ENCODE peak calls at places on chromosome 22, in eight cellular contexts. A is colonic mucosa, Z is breast epithelium, U is right lobe of liver, F is K562, N is cardiac muscle cell, S is PC-9, R is suprapubic skin. J is an unnamed sample. For H3K27me3, the result is how much of the 10 kb centered on the place peaks cover.

GRCh38 chr22:32737811-32738210 is 63.7 kb upstream of the TIMP3 start:
- DNase-seq in A (no peak), Z (no peak), U (no peak), F (no peak), N (no peak), S (no peak), R (no peak), J (no peak)

GRCh38 chr22:30335236-30335635 is 8.5 kb upstream of the TBC1D10A start:
- DNase-seq in A (no peak), Z (no peak), U (no peak), F (no peak), N (no peak), S (no peak), R (no peak), J (no peak)

GRCh38 chr22:30250039-30250565 is 3.5 kb upstream of the LIF start:
- DNase-seq in A (no peak), Z (no peak), U (no peak), F (no peak), N (no peak), S (no peak), R (no peak), J (no peak)

GRCh38 chr22:43624144-43624998 is 187.7 kb downstream of the EFCAB6 start:
- DNase-seq in A (no peak), Z (no peak), U (no peak), F (no peak), N (no peak), S (peak), R (no peak), J (no peak)

GRCh38 chr22:48369789-48370507 is 1457.7 kb downstream of the BRD1 start:
- DNase-seq in A (peak), Z (no peak), U (peak), F (no peak), N (no peak), S (no peak), R (peak), J (peak)

GRCh38 chr22:47627561-47628253 is 865.3 kb downstream of the TBC1D22A start:
- DNase-seq in A (no peak), Z (no peak), U (no peak), F (no peak), N (no peak), S (peak), R (no peak), J (no peak)

GRCh38 chr22:49011769-49012598 is 815.7 kb downstream of the BRD1 start:
- DNase-seq in A (peak), Z (no peak), U (no peak), F (no peak), N (no peak), S (no peak), R (peak), J (no peak)

GRCh38 chr22:33656808-33657628 is 263.3 kb downstream of the LARGE1 start:
- DNase-seq in A (no peak), Z (no peak), U (no peak), F (no peak), N (no peak), S (no peak), R (no peak), J (no peak)

GRCh38 chr22:30717331-30717921 is 22.8 kb downstream of the OSBP2 start:
- DNase-seq in A (no peak), Z (no peak), U (no peak), F (no peak), N (no peak), S (peak), R (no peak), J (no peak)

GRCh38 chr22:40728731-40729189 is 49.5 kb downstream of the MCHR1 start:
- DNase-seq in A (no peak), Z (no peak), U (no peak), F (no peak), N (peak), S (no peak), R (no peak), J (peak)

GRCh38 chr22:39090426-39091064 is 6.5 kb upstream of the APOBEC3H start:
- DNase-seq in A (no peak), Z (peak), U (no peak), F (no peak), N (no peak), S (peak), R (no peak), J (no peak)

GRCh38 chr22:42330953-42331525 is 60.6 kb upstream of the TCF20 start:
- DNase-seq in A (peak), Z (no peak), U (no peak), F (no peak), N (no peak), S (no peak), R (no peak), J (no peak)

GRCh38 chr22:29480512-29481264 is 670 bp downstream of the NEFH start:
- DNase-seq in A (no peak), Z (no peak), U (peak), F (peak), N (peak), S (peak), R (no peak), J (no peak)

GRCh38 chr22:34019190-34019845 is 99.0 kb upstream of the LARGE1 start:
- DNase-seq in A (no peak), Z (no peak), U (peak), F (no peak), N (no peak), S (no peak), R (no peak), J (no peak)

GRCh38 chr22:29702931-29703594 is 16.7 kb upstream of the CABP7 start:
- DNase-seq in A (no peak), Z (no peak), U (no peak), F (no peak), N (no peak), S (no peak), R (no peak), J (no peak)

GRCh38 chr22:46915978-46916730 is 153.7 kb downstream of the TBC1D22A start:
- DNase-seq in A (peak), Z (no peak), U (no peak), F (no peak), N (no peak), S (no peak), R (peak), J (no peak)

GRCh38 chr22:28702891-28703290 is 23.3 kb upstream of the TTC28 start:
- DNase-seq in A (no peak), Z (no peak), U (no peak), F (no peak), N (no peak), S (no peak), R (no peak), J (no peak)

GRCh38 chr22:46935506-46936377 is 173.3 kb downstream of the TBC1D22A start:
- DNase-seq in A (peak), Z (no peak), U (peak), F (peak), N (no peak), S (no peak), R (peak), J (peak)

GRCh38 chr22:22025320-22026156 is 43.0 kb upstream of the TOP3B start:
- DNase-seq in A (no peak), Z (no peak), U (no peak), F (peak), N (no peak), S (no peak), R (no peak), J (no peak)

GRCh38 chr22:46637711-46638600 is 17.8 kb downstream of the GRAMD4 start:
- DNase-seq in A (no peak), Z (no peak), U (peak), F (no peak), N (no peak), S (no peak), R (no peak), J (no peak)

GRCh38 chr22:35604671-35605457 is 12.3 kb downstream of the MB start:
- DNase-seq in A (no peak), Z (no peak), U (peak), F (peak), N (no peak), S (peak), R (no peak), J (no peak)

GRCh38 chr22:45515678-45516077 is 13.0 kb downstream of the FBLN1 start:
- DNase-seq in A (no peak), Z (no peak), U (no peak), F (no peak), N (no peak), S (no peak), R (no peak), J (no peak)

GRCh38 chr22:45510376-45511232 is 7.9 kb downstream of the FBLN1 start:
- DNase-seq in A (no peak), Z (no peak), U (no peak), F (no peak), N (no peak), S (no peak), R (no peak), J (no peak)

GRCh38 chr22:45511847-45512261 is 9.2 kb downstream of the FBLN1 start:
- DNase-seq in A (peak), Z (peak), U (no peak), F (no peak), N (peak), S (no peak), R (no peak), J (no peak)

GRCh38 chr22:45508814-45509213 is 6.1 kb downstream of the FBLN1 start:
- DNase-seq in A (no peak), Z (no peak), U (no peak), F (no peak), N (no peak), S (no peak), R (no peak), J (no peak)

DNA sequence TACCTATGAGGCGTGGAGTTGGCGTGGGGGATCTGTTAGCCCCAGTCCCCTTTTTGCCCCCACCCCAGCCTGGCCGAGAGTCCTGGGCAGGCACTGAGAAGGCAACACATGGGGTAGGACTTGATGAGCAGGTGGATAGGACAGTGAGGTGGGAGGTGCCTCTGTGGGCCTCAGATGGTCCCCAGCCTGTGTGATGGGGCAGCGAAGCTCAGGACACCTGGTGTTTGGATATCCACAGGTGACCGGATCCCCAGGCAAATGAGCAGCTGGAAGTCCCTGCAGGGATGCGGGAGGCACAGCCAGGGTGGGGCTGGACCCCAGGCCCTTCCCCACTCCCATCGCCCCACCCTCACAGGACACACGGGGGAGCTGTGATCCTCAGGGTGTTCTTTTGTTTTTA is 9.7 kb downstream of the FBLN1 start:
- DNase-seq in A (no peak), Z (no peak), U (no peak), F (no peak), N (no peak), S (no peak), R (no peak), J (no peak)
- H3K4me3 ChIP-seq in A (no peak), Z (no peak), U (no peak), F (no peak), N (no peak), S (no peak), R (no peak), J (no peak)

GRCh38 chr22:37931893-37932389 is 21.5 kb downstream of the C22orf23 start:
- DNase-seq in A (no peak), Z (no peak), U (no peak), F (no peak), N (peak), S (no peak), R (no peak), J (no peak)

GRCh38 chr22:37930952-37931440 is 22.4 kb downstream of the C22orf23 start:
- DNase-seq in A (no peak), Z (no peak), U (no peak), F (no peak), N (no peak), S (no peak), R (no peak), J (no peak)

GRCh38 chr22:37932821-37933578 is 20.4 kb downstream of the C22orf23 start:
- DNase-seq in A (no peak), Z (no peak), U (no peak), F (no peak), N (no peak), S (no peak), R (no peak), J (no peak)

GRCh38 chr22:37932401-37932800 is 21.0 kb downstream of the C22orf23 start:
- DNase-seq in A (no peak), Z (no peak), U (no peak), F (no peak), N (no peak), S (no peak), R (no peak), J (no peak)

GRCh38 chr22:37933711-37934376 is 19.6 kb downstream of the C22orf23 start:
- DNase-seq in A (peak), Z (peak), U (peak), F (peak), N (peak), S (peak), R (peak), J (peak)
- H3K27me3 ChIP-seq in A (under half), Z (under half), U (under half), F (under half), N (under half), S (under half), R (under half), J (under half)

GRCh38 chr22:25777870-25778269 is 35.9 kb downstream of the MYO18B start:
- DNase-seq in A (peak), Z (no peak), U (no peak), F (peak), N (no peak), S (no peak), R (no peak), J (peak)
- TF ChIP-seq CTCF in A (no peak), Z (no peak), U (peak), F (no peak), N (peak), S (peak), R (no peak), J (peak)

GRCh38 chr22:23246982-23247766 is 66.9 kb downstream of the BCR start:
- DNase-seq in A (no peak), Z (no peak), U (no peak), F (peak), N (no peak), S (no peak), R (no peak), J (no peak)
- H3K4me3 ChIP-seq in A (no peak), Z (no peak), U (no peak), F (no peak), N (no peak), S (no peak), R (no peak), J (no peak)

DNA sequence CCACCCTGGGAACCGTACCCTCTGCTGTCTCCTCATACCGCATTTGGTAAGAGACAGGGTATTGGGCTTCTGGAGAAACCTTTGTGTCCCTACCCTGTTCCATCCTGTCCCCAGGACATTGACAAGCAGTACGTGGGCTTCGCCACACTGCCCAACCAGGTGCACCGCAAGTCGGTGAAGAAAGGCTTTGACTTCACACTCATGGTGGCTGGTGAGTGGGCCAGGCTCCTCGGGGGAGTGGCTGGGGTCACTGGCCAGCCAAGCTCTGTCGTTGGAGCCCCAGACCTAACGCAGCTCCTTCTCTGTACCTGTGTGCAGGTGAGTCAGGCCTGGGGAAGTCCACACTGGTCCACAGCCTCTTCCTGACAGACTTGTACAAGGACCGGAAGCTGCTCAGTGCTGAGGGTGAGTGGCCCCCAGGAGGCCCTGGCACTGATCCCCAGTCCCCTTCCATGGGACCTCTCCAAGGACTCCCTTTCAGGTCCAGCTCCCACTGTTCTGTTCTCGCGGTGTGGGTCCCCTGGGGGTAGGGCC is 3.8 kb upstream of the GP1BB start:
- DNase-seq in A (no peak), Z (no peak), U (no peak), F (no peak), N (no peak), S (no peak), R (no peak), J (no peak)
- H3K27me3 ChIP-seq in A (half or more), Z (under half), U (under half), F (under half), N (under half), S (under half), R (under half), J (under half)

GRCh38 chr22:17083811-17084540 is 824 bp upstream of the IL17RA start:
- DNase-seq in A (no peak), Z (no peak), U (peak), F (no peak), N (no peak), S (no peak), R (peak), J (no peak)

GRCh38 chr22:17086301-17086700 is 1.5 kb downstream of the IL17RA start:
- DNase-seq in A (no peak), Z (no peak), U (no peak), F (no peak), N (no peak), S (no peak), R (peak), J (no peak)

GRCh38 chr22:17083255-17083654 is 1.5 kb upstream of the IL17RA start:
- DNase-seq in A (no peak), Z (no peak), U (no peak), F (no peak), N (no peak), S (no peak), R (peak), J (no peak)

GRCh38 chr22:17085277-17086091 is 684 bp downstream of the IL17RA start:
- DNase-seq in A (peak), Z (peak), U (peak), F (no peak), N (no peak), S (no peak), R (peak), J (peak)

DNA sequence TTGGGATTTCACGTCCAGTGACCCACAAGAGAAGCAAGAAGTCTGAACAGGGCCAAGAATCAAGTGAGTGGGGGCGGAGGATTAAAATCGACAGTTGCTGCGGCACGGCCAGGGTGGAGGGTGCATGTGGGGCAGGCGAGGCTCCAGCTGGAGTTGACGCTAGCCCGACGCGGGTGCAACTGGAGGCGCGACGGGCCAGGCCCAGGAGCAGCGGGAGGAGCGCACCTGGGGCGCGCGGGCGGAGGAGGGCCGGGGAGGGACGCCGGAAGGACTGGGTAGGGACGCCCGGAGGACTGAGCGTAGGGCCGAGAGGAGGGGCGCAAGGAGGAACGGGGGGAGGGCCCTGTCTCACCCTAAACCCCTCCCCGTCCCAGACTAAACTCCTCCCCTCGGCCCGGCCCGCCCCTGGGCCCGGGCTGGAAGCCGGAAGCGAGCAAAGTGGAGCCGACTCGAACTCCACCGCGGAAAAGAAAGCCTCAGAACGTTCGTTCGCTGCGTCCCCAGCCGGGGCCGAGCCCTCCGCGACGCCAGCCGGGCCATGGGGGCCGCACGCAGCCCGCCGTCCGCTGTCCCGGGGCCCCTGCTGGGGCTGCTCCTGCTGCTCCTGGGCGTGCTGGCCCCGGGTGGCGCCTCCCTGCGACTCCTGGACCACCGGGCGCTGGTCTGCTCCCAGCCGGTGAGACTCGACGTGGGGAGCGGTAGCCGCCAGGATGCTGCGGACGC is at the start of gene IL17RA:
- DNase-seq in A (peak), Z (peak), U (peak), F (peak), N (peak), S (peak), R (peak), J (peak)
- TF ChIP-seq CTCF in A (no peak), Z (no peak), U (no peak), F (no peak), N (no peak), S (no peak), R (no peak), J (no peak)

GRCh38 chr22:23715811-23716355 is 25.1 kb downstream of the RGL4 start:
- DNase-seq in A (no peak), Z (no peak), U (no peak), F (peak), N (no peak), S (no peak), R (no peak), J (no peak)
- H3K4me3 ChIP-seq in A (peak), Z (peak), U (peak), F (peak), N (peak), S (peak), R (peak), J (peak)

GRCh38 chr22:50304528-50305392 is 2.7 kb downstream of the PLXNB2 start:
- DNase-seq in A (peak), Z (peak), U (no peak), F (peak), N (no peak), S (peak), R (no peak), J (no peak)
- H3K27me3 ChIP-seq in A (under half), Z (under half), U (under half), F (under half), N (under half), S (under half), R (under half), J (under half)

DNA sequence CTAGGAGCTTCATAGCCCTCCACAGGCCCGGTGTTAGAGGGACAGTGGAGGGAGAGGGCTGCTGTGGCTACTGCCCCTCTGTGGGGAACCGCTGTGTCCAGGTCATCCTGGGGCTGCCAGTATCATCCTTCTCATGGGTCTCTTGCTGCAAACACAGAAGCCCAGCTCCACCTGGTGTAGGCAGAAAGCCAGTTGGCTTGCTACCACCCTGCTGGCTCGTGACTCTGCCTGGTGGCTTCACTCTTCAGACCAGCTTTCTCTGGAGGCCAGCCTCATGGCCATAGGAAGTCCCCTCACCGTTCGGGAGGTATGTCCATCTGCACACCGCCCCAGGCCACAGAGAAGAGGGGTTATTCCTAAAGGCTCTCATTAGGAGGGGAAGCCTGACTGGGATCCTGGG is 19.4 kb upstream of the SUSD2 start:
- DNase-seq in A (no peak), Z (peak), U (peak), F (no peak), N (no peak), S (no peak), R (no peak), J (no peak)
- TF ChIP-seq CTCF in A (no peak), Z (no peak), U (no peak), F (no peak), N (no peak), S (no peak), R (no peak), J (no peak)